ENCODE peak calls at places on chromosomes 12 and 14, in seven cellular contexts. Q is Peyer's patch; Y is fibroblast of mammary gland; J is CD4-positive, alpha-beta T cell; L is bronchial epithelial cell; M is RWPE2; I is sigmoid colon. H is an unnamed sample.

GRCh38 chr12:52187640-52188039 is 4.2 kb downstream of the KRT80 start:
- DNase-seq in M (no peak), L (no peak), I (no peak), J (no peak), Q (no peak), Y (no peak), H (no peak)

GRCh38 chr12:41596190-41596589 is 408.1 kb downstream of the PDZRN4 start:
- DNase-seq in L (no peak), Q (no peak), Y (no peak), J (no peak), I (no peak), M (no peak), H (no peak)

GRCh38 chr12:51592034-51592705 is 1.1 kb downstream of the SCN8A start:
- DNase-seq in I (no peak), J (no peak), M (no peak), Q (no peak), Y (peak; percentile 70), L (no peak), H (no peak)

GRCh38 chr12:1791104-1791927 is 29.0 kb upstream of the LRTM2 start:
- DNase-seq in J (peak; percentile 50), Q (peak; percentile 90), Y (peak; percentile 75), L (peak; percentile 62), I (peak; percentile 85), M (no peak), H (peak; percentile 64)

GRCh38 chr14:60651051-60651935 is 2.0 kb upstream of the SIX1 start:
- DNase-seq in J (no peak), I (no peak), Y (no peak), M (no peak), Q (no peak), L (no peak), H (no peak)

GRCh38 chr12:1773937-1774655 is 46.3 kb upstream of the LRTM2 start:
- DNase-seq in Q (no peak), L (no peak), Y (peak; percentile 56), J (no peak), M (no peak), I (no peak), H (no peak)

GRCh38 chr14:90743826-90744225 is 72.4 kb downstream of the TTC7B start:
- DNase-seq in Y (no peak), Q (no peak), I (no peak), L (no peak), J (no peak), M (no peak), H (no peak)

GRCh38 chr14:49774111-49774510 is 6.2 kb downstream of the KLHDC2 start:
- DNase-seq in J (no peak), M (no peak), Y (no peak), I (no peak), Q (no peak), L (no peak), H (no peak)

GRCh38 chr14:105207460-105207901 is 26.4 kb upstream of the NUDT14 start:
- DNase-seq in J (no peak), M (no peak), I (no peak), L (no peak), Y (no peak), Q (no peak), H (no peak)

GRCh38 chr12:51351913-51352532 is 5.5 kb upstream of the CELA1 start:
- DNase-seq in L (peak; percentile 33), J (peak; percentile 19), Y (peak; percentile 69), M (no peak), I (no peak), Q (peak; percentile 55), H (peak; percentile 50)

GRCh38 chr12:48034835-48035805 is 30.8 kb upstream of the COL2A1 start:
- DNase-seq in Y (no peak), M (no peak), J (no peak), Q (no peak), L (peak; percentile 27), I (no peak), H (no peak)

DNA sequence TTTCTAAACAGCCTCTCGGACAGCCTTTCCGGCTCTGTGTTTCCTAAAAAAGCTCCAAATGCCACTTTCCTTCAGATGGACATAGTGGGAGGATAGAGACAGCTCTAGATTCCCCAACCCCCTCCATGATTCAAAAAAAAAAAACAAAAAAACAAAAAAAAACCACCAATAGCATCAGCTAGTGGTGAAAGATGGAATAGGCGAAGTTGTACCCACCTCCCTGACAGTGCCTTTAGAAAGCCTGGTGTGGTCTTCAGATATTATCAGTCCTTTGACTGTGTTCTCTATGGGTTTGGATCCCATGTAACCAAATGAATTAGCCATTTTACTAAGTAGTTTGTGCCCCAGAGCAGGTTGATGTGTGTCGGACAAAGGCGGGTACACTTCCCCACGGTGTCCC is 94.1 kb downstream of the PHETA1 start:
- DNase-seq in Y (peak; percentile 15), J (no peak), I (no peak), M (no peak), Q (no peak), L (no peak), H (no peak)
- TF ChIP-seq CTCF in Y (peak; percentile 63), J (no peak), I (no peak), M (peak; percentile 43), Q (no peak), L (peak; percentile 18), H (no peak)

GRCh38 chr12:121008347-121009098 is 7.8 kb downstream of the C12orf43 start:
- DNase-seq in Y (no peak), I (no peak), J (no peak), M (no peak), L (peak; percentile 25), Q (no peak), H (no peak)

GRCh38 chr12:121010860-121011259 is 5.4 kb downstream of the C12orf43 start:
- DNase-seq in Q (no peak), L (no peak), I (no peak), J (no peak), Y (no peak), M (no peak), H (no peak)

GRCh38 chr12:121011820-121012219 is 4.5 kb downstream of the C12orf43 start:
- DNase-seq in J (no peak), Q (no peak), L (no peak), I (no peak), Y (no peak), M (no peak), H (no peak)

GRCh38 chr12:121013715-121014114 is 2.6 kb downstream of the C12orf43 start:
- DNase-seq in J (no peak), I (no peak), Q (no peak), Y (no peak), M (no peak), L (no peak), H (no peak)

GRCh38 chr12:121009744-121010143 is 6.5 kb downstream of the C12orf43 start:
- DNase-seq in J (no peak), I (no peak), Q (peak; percentile 82), M (no peak), Y (peak; percentile 46), L (peak; percentile 60), H (no peak)
- TF ChIP-seq CTCF in J (no peak), I (peak; percentile 33), Q (peak; percentile 22), M (peak; percentile 62), Y (peak; percentile 46), L (peak; percentile 76), H (no peak)

GRCh38 chr12:20643822-20644221 is 51.3 kb upstream of the SLCO1C1 start:
- DNase-seq in Y (no peak), J (no peak), Q (no peak), I (no peak), M (no peak), L (no peak), H (no peak)

GRCh38 chr12:20641127-20641526 is 54.0 kb upstream of the SLCO1C1 start:
- DNase-seq in Q (no peak), I (no peak), J (no peak), L (no peak), Y (no peak), M (no peak), H (no peak)

DNA sequence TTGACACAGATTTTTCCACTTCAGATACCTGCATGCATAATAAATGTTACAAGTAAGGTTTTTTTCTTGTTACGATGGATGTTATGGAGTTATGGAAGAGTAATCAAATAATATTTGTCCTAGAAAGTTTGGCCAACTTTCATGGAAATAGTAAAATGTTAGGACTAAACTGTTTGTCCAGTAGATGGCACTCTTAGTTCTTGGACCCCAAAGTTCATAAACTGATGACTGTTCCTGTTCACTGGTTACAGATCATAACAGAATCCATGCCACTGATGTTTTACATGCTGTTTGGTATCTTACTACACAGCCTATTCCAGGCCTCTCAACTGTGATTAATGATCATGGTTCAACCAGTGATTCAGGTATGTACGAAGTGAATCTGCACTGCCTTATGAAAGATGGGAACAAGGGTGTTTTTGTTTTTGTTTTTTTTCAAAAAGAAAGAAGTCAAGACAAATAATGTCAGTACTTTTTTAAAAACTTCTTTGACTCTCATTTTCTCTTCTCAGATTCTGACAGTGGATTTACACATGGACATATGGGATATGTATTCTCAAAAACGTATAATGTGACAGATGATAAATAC is 48.8 kb upstream of the SLCO1C1 start:
- DNase-seq in Q (no peak), J (no peak), L (peak; percentile 43), M (no peak), Y (peak; percentile 69), I (no peak), H (no peak)
- TF ChIP-seq CTCF in Q (peak; percentile 35), J (no peak), L (peak; percentile 43), M (peak; percentile 56), Y (peak; percentile 74), I (peak; percentile 9), H (peak; percentile 18)

GRCh38 chr12:125453751-125454150 is 388.5 kb downstream of the AACS start:
- DNase-seq in Y (no peak), I (no peak), J (no peak), M (no peak), L (no peak), Q (no peak), H (no peak)
- TF ChIP-seq CTCF in Y (no peak), I (no peak), J (no peak), M (no peak), L (no peak), Q (no peak), H (no peak)

DNA sequence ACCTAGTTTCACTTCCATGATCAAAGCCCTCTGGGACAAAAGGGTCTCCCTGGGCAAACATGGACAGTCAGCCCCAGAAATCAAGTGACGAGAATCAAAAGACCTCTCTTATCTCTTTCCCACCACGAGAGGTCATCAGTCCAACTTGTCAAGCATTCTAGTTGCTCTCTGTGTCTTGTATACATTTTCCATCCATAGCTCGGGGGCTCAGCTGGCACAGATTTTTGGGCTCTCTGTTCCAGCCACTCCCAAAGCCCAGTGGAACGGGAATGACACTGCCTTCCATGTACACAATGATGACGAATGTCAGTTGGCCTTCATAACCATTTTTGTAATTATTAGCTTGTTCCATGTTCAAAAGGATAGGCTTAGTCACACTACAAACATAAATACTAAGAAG is 29.7 kb downstream of the NOS1 start:
- DNase-seq in L (no peak), M (no peak), Y (no peak), Q (no peak), J (no peak), I (no peak), H (no peak)
- TF ChIP-seq CTCF in L (no peak), M (no peak), Y (no peak), Q (no peak), J (no peak), I (no peak), H (no peak)

DNA sequence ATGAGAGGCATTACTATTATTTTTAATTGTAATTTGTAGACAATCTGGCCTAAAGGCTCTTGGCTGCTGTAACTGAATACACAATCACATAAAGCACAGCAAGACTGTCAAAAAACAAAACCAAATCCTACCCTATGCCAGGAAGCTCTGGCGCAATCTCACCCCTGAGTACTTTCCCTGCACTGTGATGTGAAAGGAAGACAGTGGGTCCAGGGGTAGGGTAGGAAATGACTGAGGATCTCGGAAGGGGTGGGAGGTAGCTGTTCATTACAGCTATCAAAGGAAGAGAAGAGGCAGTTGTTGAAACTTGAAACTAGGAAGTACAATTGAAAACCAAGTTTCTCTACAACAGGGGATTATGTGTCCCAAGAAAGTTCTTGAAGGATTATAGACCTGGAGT is 202.8 kb downstream of the ANO2 start:
- DNase-seq in J (no peak), M (no peak), L (no peak), I (no peak), Y (no peak), Q (no peak), H (no peak)
- TF ChIP-seq CTCF in J (no peak), M (no peak), L (no peak), I (no peak), Y (no peak), Q (no peak), H (no peak)

H was measured in CD14-positive monocyte.